ENCODE peak calls at places on chromosome 21, in seven cellular contexts. One of them, this sample, is unnamed.

GRCh38 chr21:28580585-28580984 is 412.1 kb downstream of the LTN1 start:
- DNase-seq in Calu3: no peak
- DNase-seq in HS-5: no peak
- DNase-seq in non-pigmented ciliary epithelial cell: no peak
- DNase-seq in stimulated activated CD4-positive, alpha-beta T cell treated with anti-CD3 and anti-CD28 coated beads, Interleukin-4, amount 100 ng/mL, for 24 hours: no peak
- DNase-seq in kidney tubule cell: no peak
- DNase-seq in mucosa of gallbladder: no peak
- DNase-seq in this sample: no peak

GRCh38 chr21:44019568-44019958 is 7.5 kb downstream of the TRAPPC10 start:
- DNase-seq in Calu3: no peak
- DNase-seq in HS-5: no peak
- DNase-seq in non-pigmented ciliary epithelial cell: no peak
- DNase-seq in stimulated activated CD4-positive, alpha-beta T cell treated with anti-CD3 and anti-CD28 coated beads, Interleukin-4, amount 100 ng/mL, for 24 hours: no peak
- DNase-seq in kidney tubule cell: no peak
- DNase-seq in mucosa of gallbladder: no peak
- DNase-seq in this sample: no peak

GRCh38 chr21:35226960-35227741 is 178.0 kb upstream of the RUNX1 start:
- DNase-seq in Calu3: no peak
- DNase-seq in HS-5: no peak
- DNase-seq in non-pigmented ciliary epithelial cell: no peak
- DNase-seq in stimulated activated CD4-positive, alpha-beta T cell treated with anti-CD3 and anti-CD28 coated beads, Interleukin-4, amount 100 ng/mL, for 24 hours: peak; percentile 51
- DNase-seq in kidney tubule cell: no peak
- DNase-seq in mucosa of gallbladder: no peak
- DNase-seq in this sample: peak; percentile 97

GRCh38 chr21:44286716-44287632 is 1.3 kb downstream of the AIRE start:
- DNase-seq in Calu3: no peak
- DNase-seq in HS-5: no peak
- DNase-seq in non-pigmented ciliary epithelial cell: no peak
- DNase-seq in stimulated activated CD4-positive, alpha-beta T cell treated with anti-CD3 and anti-CD28 coated beads, Interleukin-4, amount 100 ng/mL, for 24 hours: no peak
- DNase-seq in kidney tubule cell: no peak
- DNase-seq in mucosa of gallbladder: no peak
- DNase-seq in this sample: no peak

GRCh38 chr21:35520869-35521268 is 471.8 kb upstream of the RUNX1 start:
- DNase-seq in Calu3: no peak
- DNase-seq in HS-5: no peak
- DNase-seq in non-pigmented ciliary epithelial cell: no peak
- DNase-seq in stimulated activated CD4-positive, alpha-beta T cell treated with anti-CD3 and anti-CD28 coated beads, Interleukin-4, amount 100 ng/mL, for 24 hours: no peak
- DNase-seq in kidney tubule cell: no peak
- DNase-seq in mucosa of gallbladder: no peak
- DNase-seq in this sample: no peak

GRCh38 chr21:19969156-19969555 is 1029.1 kb upstream of the NCAM2 start:
- DNase-seq in Calu3: no peak
- DNase-seq in HS-5: no peak
- DNase-seq in non-pigmented ciliary epithelial cell: no peak
- DNase-seq in stimulated activated CD4-positive, alpha-beta T cell treated with anti-CD3 and anti-CD28 coated beads, Interleukin-4, amount 100 ng/mL, for 24 hours: no peak
- DNase-seq in kidney tubule cell: no peak
- DNase-seq in mucosa of gallbladder: no peak
- DNase-seq in this sample: no peak

GRCh38 chr21:33801424-33802405 is 113.9 kb downstream of the ATP5PO start:
- DNase-seq in Calu3: peak; percentile 54
- DNase-seq in HS-5: peak; percentile 22
- DNase-seq in non-pigmented ciliary epithelial cell: peak; percentile 44
- DNase-seq in stimulated activated CD4-positive, alpha-beta T cell treated with anti-CD3 and anti-CD28 coated beads, Interleukin-4, amount 100 ng/mL, for 24 hours: no peak
- DNase-seq in kidney tubule cell: peak; percentile 67
- DNase-seq in mucosa of gallbladder: no peak
- DNase-seq in this sample: peak; percentile 50

GRCh38 chr21:44958471-44959191 is 18.8 kb downstream of the SLX9 start:
- DNase-seq in Calu3: no peak
- DNase-seq in HS-5: no peak
- DNase-seq in non-pigmented ciliary epithelial cell: peak; percentile 44
- DNase-seq in stimulated activated CD4-positive, alpha-beta T cell treated with anti-CD3 and anti-CD28 coated beads, Interleukin-4, amount 100 ng/mL, for 24 hours: no peak
- DNase-seq in kidney tubule cell: peak; percentile 29
- DNase-seq in mucosa of gallbladder: peak; percentile 56
- DNase-seq in this sample: no peak

GRCh38 chr21:42735944-42736343 is 82.5 kb downstream of the PDE9A start:
- DNase-seq in Calu3: no peak
- DNase-seq in HS-5: no peak
- DNase-seq in non-pigmented ciliary epithelial cell: no peak
- DNase-seq in stimulated activated CD4-positive, alpha-beta T cell treated with anti-CD3 and anti-CD28 coated beads, Interleukin-4, amount 100 ng/mL, for 24 hours: no peak
- DNase-seq in kidney tubule cell: no peak
- DNase-seq in mucosa of gallbladder: no peak
- DNase-seq in this sample: no peak

GRCh38 chr21:26939532-26940181 is 27.2 kb downstream of the ADAMTS5 start:
- DNase-seq in Calu3: no peak
- DNase-seq in HS-5: no peak
- DNase-seq in non-pigmented ciliary epithelial cell: no peak
- DNase-seq in stimulated activated CD4-positive, alpha-beta T cell treated with anti-CD3 and anti-CD28 coated beads, Interleukin-4, amount 100 ng/mL, for 24 hours: no peak
- DNase-seq in kidney tubule cell: peak; percentile 47
- DNase-seq in mucosa of gallbladder: no peak
- DNase-seq in this sample: no peak

GRCh38 chr21:44817914-44818635 is at the start of gene SUMO3:
- DNase-seq in Calu3: peak; percentile 83
- DNase-seq in HS-5: no peak
- DNase-seq in non-pigmented ciliary epithelial cell: no peak
- DNase-seq in stimulated activated CD4-positive, alpha-beta T cell treated with anti-CD3 and anti-CD28 coated beads, Interleukin-4, amount 100 ng/mL, for 24 hours: peak; percentile 80
- DNase-seq in kidney tubule cell: peak; percentile 83
- DNase-seq in mucosa of gallbladder: peak; percentile 79
- DNase-seq in this sample: peak; percentile 61

GRCh38 chr21:34942911-34943310 is 106.2 kb downstream of the RUNX1 start:
- DNase-seq in Calu3: no peak
- DNase-seq in HS-5: no peak
- DNase-seq in non-pigmented ciliary epithelial cell: no peak
- DNase-seq in stimulated activated CD4-positive, alpha-beta T cell treated with anti-CD3 and anti-CD28 coated beads, Interleukin-4, amount 100 ng/mL, for 24 hours: no peak
- DNase-seq in kidney tubule cell: no peak
- DNase-seq in mucosa of gallbladder: no peak
- DNase-seq in this sample: no peak

GRCh38 chr21:42830456-42831455 is 48.6 kb downstream of the WDR4 start:
- DNase-seq in Calu3: peak; percentile 33
- DNase-seq in HS-5: no peak
- DNase-seq in non-pigmented ciliary epithelial cell: no peak
- DNase-seq in stimulated activated CD4-positive, alpha-beta T cell treated with anti-CD3 and anti-CD28 coated beads, Interleukin-4, amount 100 ng/mL, for 24 hours: peak; percentile 20
- DNase-seq in kidney tubule cell: peak; percentile 30
- DNase-seq in mucosa of gallbladder: no peak
- DNase-seq in this sample: peak; percentile 68

GRCh38 chr21:15122241-15122640 is 57.4 kb upstream of the NRIP1 start:
- DNase-seq in Calu3: no peak
- DNase-seq in HS-5: no peak
- DNase-seq in non-pigmented ciliary epithelial cell: no peak
- DNase-seq in stimulated activated CD4-positive, alpha-beta T cell treated with anti-CD3 and anti-CD28 coated beads, Interleukin-4, amount 100 ng/mL, for 24 hours: no peak
- DNase-seq in kidney tubule cell: peak; percentile 17
- DNase-seq in mucosa of gallbladder: peak; percentile 10
- DNase-seq in this sample: no peak

GRCh38 chr21:42569732-42570301 is 56.2 kb downstream of the SLC37A1 start:
- DNase-seq in Calu3: no peak
- DNase-seq in HS-5: no peak
- DNase-seq in non-pigmented ciliary epithelial cell: no peak
- DNase-seq in stimulated activated CD4-positive, alpha-beta T cell treated with anti-CD3 and anti-CD28 coated beads, Interleukin-4, amount 100 ng/mL, for 24 hours: no peak
- DNase-seq in kidney tubule cell: no peak
- DNase-seq in mucosa of gallbladder: no peak
- DNase-seq in this sample: no peak

GRCh38 chr21:37914211-37914900 is 1.9 kb downstream of the KCNJ6 start:
- DNase-seq in Calu3: no peak
- DNase-seq in HS-5: no peak
- DNase-seq in non-pigmented ciliary epithelial cell: no peak
- DNase-seq in stimulated activated CD4-positive, alpha-beta T cell treated with anti-CD3 and anti-CD28 coated beads, Interleukin-4, amount 100 ng/mL, for 24 hours: no peak
- DNase-seq in kidney tubule cell: peak; percentile 25
- DNase-seq in mucosa of gallbladder: no peak
- DNase-seq in this sample: no peak

GRCh38 chr21:31930001-31930400 is 57.2 kb downstream of the HUNK start:
- DNase-seq in Calu3: no peak
- DNase-seq in HS-5: no peak
- DNase-seq in non-pigmented ciliary epithelial cell: no peak
- DNase-seq in stimulated activated CD4-positive, alpha-beta T cell treated with anti-CD3 and anti-CD28 coated beads, Interleukin-4, amount 100 ng/mL, for 24 hours: no peak
- DNase-seq in kidney tubule cell: no peak
- DNase-seq in mucosa of gallbladder: no peak
- DNase-seq in this sample: no peak

GRCh38 chr21:37118187-37118826 is 45.3 kb downstream of the TTC3 start:
- DNase-seq in Calu3: no peak
- DNase-seq in HS-5: no peak
- DNase-seq in non-pigmented ciliary epithelial cell: no peak
- DNase-seq in stimulated activated CD4-positive, alpha-beta T cell treated with anti-CD3 and anti-CD28 coated beads, Interleukin-4, amount 100 ng/mL, for 24 hours: no peak
- DNase-seq in kidney tubule cell: peak; percentile 15
- DNase-seq in mucosa of gallbladder: no peak
- DNase-seq in this sample: no peak

GRCh38 chr21:44076316-44076715 is 30.9 kb upstream of the PWP2 start:
- DNase-seq in Calu3: no peak
- DNase-seq in HS-5: no peak
- DNase-seq in non-pigmented ciliary epithelial cell: no peak
- DNase-seq in stimulated activated CD4-positive, alpha-beta T cell treated with anti-CD3 and anti-CD28 coated beads, Interleukin-4, amount 100 ng/mL, for 24 hours: no peak
- DNase-seq in kidney tubule cell: no peak
- DNase-seq in mucosa of gallbladder: no peak
- DNase-seq in this sample: no peak

GRCh38 chr21:37060296-37060695 is 12.6 kb downstream of the PIGP start:
- DNase-seq in Calu3: peak; percentile 39
- DNase-seq in HS-5: peak; percentile 88
- DNase-seq in non-pigmented ciliary epithelial cell: peak; percentile 93
- DNase-seq in stimulated activated CD4-positive, alpha-beta T cell treated with anti-CD3 and anti-CD28 coated beads, Interleukin-4, amount 100 ng/mL, for 24 hours: peak; percentile 5
- DNase-seq in kidney tubule cell: peak; percentile 94
- DNase-seq in mucosa of gallbladder: peak; percentile 22
- DNase-seq in this sample: peak; percentile 95

GRCh38 chr21:42304556-42305454 is 10.4 kb downstream of the TFF3 start:
- DNase-seq in Calu3: no peak
- DNase-seq in HS-5: no peak
- DNase-seq in non-pigmented ciliary epithelial cell: no peak
- DNase-seq in stimulated activated CD4-positive, alpha-beta T cell treated with anti-CD3 and anti-CD28 coated beads, Interleukin-4, amount 100 ng/mL, for 24 hours: no peak
- DNase-seq in kidney tubule cell: no peak
- DNase-seq in mucosa of gallbladder: no peak
- DNase-seq in this sample: no peak

GRCh38 chr21:43643193-43643592 is 16.1 kb downstream of the HSF2BP start:
- DNase-seq in Calu3: no peak
- DNase-seq in HS-5: no peak
- DNase-seq in non-pigmented ciliary epithelial cell: no peak
- DNase-seq in stimulated activated CD4-positive, alpha-beta T cell treated with anti-CD3 and anti-CD28 coated beads, Interleukin-4, amount 100 ng/mL, for 24 hours: no peak
- DNase-seq in kidney tubule cell: no peak
- DNase-seq in mucosa of gallbladder: no peak
- DNase-seq in this sample: no peak